ENCODE peak calls at places on chromosomes 3 and 15, in four cellular contexts. One of them, this sample, is unnamed. For H3K36me3, the result is how much of the 10 kb centered on the place peaks cover.

GRCh38 chr3:98329392-98330124 is 24.1 kb upstream of the OR5K4 start:
- DNase-seq in PC-3: peak
- DNase-seq in CD4-positive, alpha-beta memory T cell: peak
- DNase-seq in breast epithelium: no peak
- DNase-seq in this sample: peak

GRCh38 chr3:67384790-67385397 is 269.5 kb downstream of the SUCLG2 start:
- DNase-seq in PC-3: peak
- DNase-seq in CD4-positive, alpha-beta memory T cell: peak
- DNase-seq in breast epithelium: no peak
- DNase-seq in this sample: no peak

GRCh38 chr3:164451083-164451910 is 627.0 kb downstream of the SI start:
- DNase-seq in PC-3: no peak
- DNase-seq in CD4-positive, alpha-beta memory T cell: no peak
- DNase-seq in breast epithelium: no peak
- DNase-seq in this sample: no peak

GRCh38 chr15:34584321-34584668 is 844 bp upstream of the GOLGA8B start:
- DNase-seq in PC-3: no peak
- DNase-seq in CD4-positive, alpha-beta memory T cell: no peak
- DNase-seq in breast epithelium: no peak
- DNase-seq in this sample: no peak

GRCh38 chr3:137217733-137218132 is 259.9 kb downstream of the IL20RB start:
- DNase-seq in PC-3: no peak
- DNase-seq in CD4-positive, alpha-beta memory T cell: no peak
- DNase-seq in breast epithelium: no peak
- DNase-seq in this sample: no peak

GRCh38 chr3:40265181-40265580 is 44.3 kb upstream of the EIF1B start:
- DNase-seq in PC-3: no peak
- DNase-seq in CD4-positive, alpha-beta memory T cell: no peak
- DNase-seq in breast epithelium: no peak
- DNase-seq in this sample: no peak

GRCh38 chr3:130609166-130609574 is 92.2 kb downstream of the COL6A6 start:
- DNase-seq in PC-3: no peak
- DNase-seq in CD4-positive, alpha-beta memory T cell: no peak
- DNase-seq in breast epithelium: no peak
- DNase-seq in this sample: no peak

GRCh38 chr3:77620009-77620408 is 580.1 kb downstream of the ROBO2 start:
- DNase-seq in PC-3: peak
- DNase-seq in CD4-positive, alpha-beta memory T cell: no peak
- DNase-seq in breast epithelium: no peak
- DNase-seq in this sample: no peak

GRCh38 chr3:19945405-19946290 is 1.2 kb upstream of the RAB5A start:
- DNase-seq in PC-3: peak
- DNase-seq in CD4-positive, alpha-beta memory T cell: no peak
- DNase-seq in breast epithelium: no peak
- DNase-seq in this sample: peak

GRCh38 chr3:53049987-53050386 is 4.1 kb upstream of the SFMBT1 start:
- DNase-seq in PC-3: no peak
- DNase-seq in CD4-positive, alpha-beta memory T cell: no peak
- DNase-seq in breast epithelium: no peak
- DNase-seq in this sample: no peak

GRCh38 chr3:29978036-29978435 is 628.4 kb upstream of the TGFBR2 start:
- DNase-seq in PC-3: peak
- DNase-seq in CD4-positive, alpha-beta memory T cell: no peak
- DNase-seq in breast epithelium: no peak
- DNase-seq in this sample: no peak

GRCh38 chr15:68994149-68994548 is 20.3 kb upstream of the NOX5 start:
- DNase-seq in PC-3: peak
- DNase-seq in CD4-positive, alpha-beta memory T cell: no peak
- DNase-seq in breast epithelium: no peak
- DNase-seq in this sample: no peak

GRCh38 chr3:183073839-183074615 is 25.3 kb downstream of the MCCC1 start:
- DNase-seq in PC-3: peak
- DNase-seq in CD4-positive, alpha-beta memory T cell: no peak
- DNase-seq in breast epithelium: no peak
- DNase-seq in this sample: no peak

GRCh38 chr3:44198265-44198956 is 43.3 kb upstream of the TOPAZ1 start:
- DNase-seq in PC-3: peak
- DNase-seq in CD4-positive, alpha-beta memory T cell: peak
- DNase-seq in breast epithelium: peak
- DNase-seq in this sample: peak

GRCh38 chr15:85453144-85453872 is 72.9 kb downstream of the AKAP13 start:
- DNase-seq in PC-3: no peak
- DNase-seq in CD4-positive, alpha-beta memory T cell: no peak
- DNase-seq in breast epithelium: no peak
- DNase-seq in this sample: no peak

GRCh38 chr3:29178809-29179793 is 101.8 kb upstream of the RBMS3 start:
- DNase-seq in PC-3: no peak
- DNase-seq in CD4-positive, alpha-beta memory T cell: no peak
- DNase-seq in breast epithelium: no peak
- DNase-seq in this sample: no peak

GRCh38 chr3:23811919-23812318 is 6.2 kb downstream of the UBE2E1 start:
- DNase-seq in PC-3: no peak
- DNase-seq in CD4-positive, alpha-beta memory T cell: no peak
- DNase-seq in breast epithelium: no peak
- DNase-seq in this sample: no peak

GRCh38 chr3:159751141-159751540 is 237.5 kb upstream of the IL12A start:
- DNase-seq in PC-3: no peak
- DNase-seq in CD4-positive, alpha-beta memory T cell: no peak
- DNase-seq in breast epithelium: no peak
- DNase-seq in this sample: no peak

GRCh38 chr3:71310595-71311319 is 272.8 kb downstream of the FOXP1 start:
- DNase-seq in PC-3: no peak
- DNase-seq in CD4-positive, alpha-beta memory T cell: no peak
- DNase-seq in breast epithelium: no peak
- DNase-seq in this sample: no peak

GRCh38 chr3:44845528-44846520 is 15.9 kb upstream of the TMEM42 start:
- DNase-seq in PC-3: peak
- DNase-seq in CD4-positive, alpha-beta memory T cell: no peak
- DNase-seq in breast epithelium: no peak
- DNase-seq in this sample: no peak

GRCh38 chr3:63328386-63328785 is 50.3 kb downstream of the SYNPR start:
- DNase-seq in PC-3: no peak
- DNase-seq in CD4-positive, alpha-beta memory T cell: no peak
- DNase-seq in breast epithelium: no peak
- DNase-seq in this sample: no peak

GRCh38 chr3:52372822-52373504 is 56.8 kb downstream of the DNAH1 start:
- DNase-seq in PC-3: no peak
- DNase-seq in CD4-positive, alpha-beta memory T cell: peak
- DNase-seq in breast epithelium: no peak
- DNase-seq in this sample: peak

GRCh38 chr15:88859550-88859949 is 35.8 kb downstream of the HAPLN3 start:
- DNase-seq in PC-3: no peak
- DNase-seq in CD4-positive, alpha-beta memory T cell: no peak
- DNase-seq in breast epithelium: no peak
- DNase-seq in this sample: no peak

GRCh38 chr3:119420196-119420595 is 43.2 kb downstream of the TMEM39A start:
- DNase-seq in PC-3: peak
- DNase-seq in CD4-positive, alpha-beta memory T cell: no peak
- DNase-seq in breast epithelium: no peak
- DNase-seq in this sample: no peak

GRCh38 chr15:32687556-32687955 is 30.2 kb upstream of the GREM1 start:
- DNase-seq in PC-3: peak
- DNase-seq in CD4-positive, alpha-beta memory T cell: no peak
- DNase-seq in breast epithelium: no peak
- DNase-seq in this sample: no peak

GRCh38 chr15:26874774-26875475 is 8.1 kb downstream of the GABRA5 start:
- DNase-seq in PC-3: no peak
- DNase-seq in CD4-positive, alpha-beta memory T cell: no peak
- DNase-seq in breast epithelium: no peak
- DNase-seq in this sample: no peak

GRCh38 chr15:78000089-78000926 is 77.2 kb downstream of the TBC1D2B start:
- DNase-seq in PC-3: peak
- DNase-seq in CD4-positive, alpha-beta memory T cell: peak
- DNase-seq in breast epithelium: no peak
- DNase-seq in this sample: peak

GRCh38 chr3:136211547-136211946 is 15.4 kb upstream of the MSL2 start:
- DNase-seq in PC-3: no peak
- DNase-seq in CD4-positive, alpha-beta memory T cell: no peak
- DNase-seq in breast epithelium: no peak
- DNase-seq in this sample: no peak

GRCh38 chr3:7697538-7697937 is 804.1 kb upstream of the LMCD1 start:
- DNase-seq in PC-3: no peak
- DNase-seq in CD4-positive, alpha-beta memory T cell: no peak
- DNase-seq in breast epithelium: no peak
- DNase-seq in this sample: no peak

GRCh38 chr15:49235446-49236207 is 65.6 kb downstream of the GALK2 start:
- DNase-seq in PC-3: peak
- DNase-seq in CD4-positive, alpha-beta memory T cell: peak
- DNase-seq in breast epithelium: no peak
- DNase-seq in this sample: peak

GRCh38 chr3:105868450-105868744 is 415 bp downstream of the CBLB start:
- DNase-seq in PC-3: peak
- DNase-seq in CD4-positive, alpha-beta memory T cell: no peak
- DNase-seq in breast epithelium: peak
- DNase-seq in this sample: no peak
- H3K27ac ChIP-seq in PC-3: peak
- H3K27ac ChIP-seq in CD4-positive, alpha-beta memory T cell: peak
- H3K27ac ChIP-seq in breast epithelium: peak
- H3K27ac ChIP-seq in this sample: peak

DNA sequence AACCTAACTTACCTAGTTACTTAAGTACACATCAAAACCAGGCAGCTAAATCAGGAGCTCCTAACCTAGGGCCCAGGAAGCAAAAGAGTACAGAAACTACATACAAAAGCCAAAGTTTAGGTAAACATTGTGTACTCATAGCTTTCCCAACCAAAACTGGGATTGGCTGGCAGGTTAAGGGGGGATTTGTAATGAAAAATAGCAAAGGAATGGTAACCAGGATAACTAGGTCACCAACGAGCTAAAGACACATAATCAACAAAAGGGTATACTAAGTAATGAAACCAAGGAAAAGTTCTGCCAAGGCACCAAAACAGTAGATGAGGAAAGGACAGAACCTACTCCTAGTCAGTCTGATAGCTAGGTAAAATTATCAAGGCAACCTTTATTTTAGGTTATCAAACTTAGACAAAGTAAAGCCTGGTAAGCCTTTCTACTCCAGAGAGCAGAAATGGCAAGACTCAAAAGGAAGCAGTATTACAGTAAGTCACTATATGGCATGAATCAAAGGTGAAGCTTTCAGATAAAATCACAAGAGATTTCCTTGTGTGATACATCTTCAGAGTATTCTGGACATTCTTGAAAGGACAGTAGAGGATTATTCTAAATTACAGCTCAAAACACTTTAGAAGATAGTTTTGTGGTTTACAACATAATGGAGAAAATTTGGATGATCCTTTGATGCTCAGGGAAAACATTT is 10.2 kb downstream of the TRA2B start:
- DNase-seq in PC-3: no peak
- DNase-seq in CD4-positive, alpha-beta memory T cell: no peak
- DNase-seq in breast epithelium: no peak
- DNase-seq in this sample: no peak
- H3K4me3 ChIP-seq in PC-3: no peak
- H3K4me3 ChIP-seq in CD4-positive, alpha-beta memory T cell: no peak
- H3K4me3 ChIP-seq in breast epithelium: no peak
- H3K4me3 ChIP-seq in this sample: peak

GRCh38 chr15:75921732-75922703 is 18.3 kb downstream of the FBXO22 start:
- DNase-seq in PC-3: peak
- DNase-seq in CD4-positive, alpha-beta memory T cell: no peak
- DNase-seq in breast epithelium: no peak
- DNase-seq in this sample: peak
- H3K36me3 ChIP-seq in PC-3: under half
- H3K36me3 ChIP-seq in CD4-positive, alpha-beta memory T cell: under half
- H3K36me3 ChIP-seq in breast epithelium: under half
- H3K36me3 ChIP-seq in this sample: under half

GRCh38 chr15:70761931-70762468 is 1.4 kb downstream of the UACA start:
- DNase-seq in PC-3: peak
- DNase-seq in CD4-positive, alpha-beta memory T cell: no peak
- DNase-seq in breast epithelium: no peak
- DNase-seq in this sample: no peak
- H3K27ac ChIP-seq in PC-3: peak
- H3K27ac ChIP-seq in CD4-positive, alpha-beta memory T cell: no peak
- H3K27ac ChIP-seq in breast epithelium: peak
- H3K27ac ChIP-seq in this sample: no peak

GRCh38 chr15:83912343-83912742 is 258.4 kb downstream of the ADAMTSL3 start:
- DNase-seq in PC-3: no peak
- DNase-seq in CD4-positive, alpha-beta memory T cell: no peak
- DNase-seq in breast epithelium: no peak
- DNase-seq in this sample: no peak

GRCh38 chr15:83917432-83917831 is 263.5 kb downstream of the ADAMTSL3 start:
- DNase-seq in PC-3: no peak
- DNase-seq in CD4-positive, alpha-beta memory T cell: no peak
- DNase-seq in breast epithelium: no peak
- DNase-seq in this sample: no peak

GRCh38 chr15:83914906-83915305 is 261.0 kb downstream of the ADAMTSL3 start:
- DNase-seq in PC-3: no peak
- DNase-seq in CD4-positive, alpha-beta memory T cell: no peak
- DNase-seq in breast epithelium: no peak
- DNase-seq in this sample: no peak

GRCh38 chr15:83911345-83911744 is 257.4 kb downstream of the ADAMTSL3 start:
- DNase-seq in PC-3: no peak
- DNase-seq in CD4-positive, alpha-beta memory T cell: no peak
- DNase-seq in breast epithelium: no peak
- DNase-seq in this sample: no peak

GRCh38 chr15:83913034-83913632 is 259.2 kb downstream of the ADAMTSL3 start:
- DNase-seq in PC-3: no peak
- DNase-seq in CD4-positive, alpha-beta memory T cell: no peak
- DNase-seq in breast epithelium: no peak
- DNase-seq in this sample: no peak
- H3K4me3 ChIP-seq in PC-3: no peak
- H3K4me3 ChIP-seq in CD4-positive, alpha-beta memory T cell: no peak
- H3K4me3 ChIP-seq in breast epithelium: no peak
- H3K4me3 ChIP-seq in this sample: no peak

GRCh38 chr3:34078418-34078817 is 280.0 kb downstream of the PDCD6IP start:
- DNase-seq in PC-3: no peak
- DNase-seq in CD4-positive, alpha-beta memory T cell: no peak
- DNase-seq in breast epithelium: no peak
- DNase-seq in this sample: no peak
- H3K36me3 ChIP-seq in PC-3: under half
- H3K36me3 ChIP-seq in CD4-positive, alpha-beta memory T cell: under half
- H3K36me3 ChIP-seq in breast epithelium: under half
- H3K36me3 ChIP-seq in this sample: under half

DNA sequence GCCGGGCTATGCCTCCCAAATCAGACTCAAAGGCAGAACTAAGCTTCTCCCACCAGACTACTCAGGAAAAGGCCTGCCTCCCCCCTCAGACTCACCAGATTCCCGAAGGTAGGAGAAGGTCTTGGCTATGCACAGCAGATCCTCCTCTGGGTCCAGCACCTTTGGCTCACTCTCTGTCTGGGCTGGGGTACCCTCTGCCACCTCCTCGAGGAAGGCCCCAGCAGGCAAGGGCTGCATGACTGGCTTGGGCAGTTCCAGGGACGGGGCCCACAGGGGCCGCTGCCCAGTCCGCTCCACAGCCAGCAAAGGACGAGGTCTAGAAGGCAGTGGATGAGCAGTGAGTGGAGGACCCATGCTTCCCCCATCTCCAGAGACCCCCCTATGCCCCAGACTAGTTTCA is 3.3 kb downstream of the CISH start:
- DNase-seq in PC-3: no peak
- DNase-seq in CD4-positive, alpha-beta memory T cell: no peak
- DNase-seq in breast epithelium: no peak
- DNase-seq in this sample: no peak
- H3K27ac ChIP-seq in PC-3: no peak
- H3K27ac ChIP-seq in CD4-positive, alpha-beta memory T cell: peak
- H3K27ac ChIP-seq in breast epithelium: peak
- H3K27ac ChIP-seq in this sample: peak